ENCODE peak calls at places on chromosomes 5 and 9, in seven cellular contexts. N is left ventricle myocardium inferior; T is naive thymus-derived CD4-positive, alpha-beta T cell; R is stomach; H is testis; K is CD8-positive, alpha-beta memory T cell; Q is AG04450. I is an unnamed sample. For H3K9me3, the result is how much of the 10 kb centered on the place peaks cover.

GRCh38 chr9:97557606-97558095 is 56.2 kb downstream of the TMOD1 start:
- DNase-seq in N (peak), T (no peak), R (peak), H (peak), K (no peak), Q (no peak), I (peak)

GRCh38 chr5:149485655-149486615 is 65.3 kb downstream of the CSNK1A1 start:
- DNase-seq in N (peak), T (no peak), R (peak), H (no peak), K (no peak), Q (peak), I (peak)

GRCh38 chr5:181190711-181191525 is 14.1 kb downstream of the TRIM7 start:
- DNase-seq in N (peak), T (no peak), R (peak), H (peak), K (peak), Q (no peak), I (peak)

GRCh38 chr9:109817146-109817845 is 37.3 kb downstream of the PALM2AKAP2 start:
- DNase-seq in N (no peak), T (no peak), R (no peak), H (no peak), K (no peak), Q (no peak), I (no peak)

GRCh38 chr5:151671979-151672378 is 14.7 kb downstream of the SPARC start:
- DNase-seq in N (no peak), T (no peak), R (no peak), H (no peak), K (no peak), Q (no peak), I (peak)

GRCh38 chr5:154129013-154129412 is 61.5 kb upstream of the GALNT10 start:
- DNase-seq in N (no peak), T (no peak), R (no peak), H (no peak), K (no peak), Q (no peak), I (no peak)

GRCh38 chr5:157860898-157861894 is 2.3 kb upstream of the CLINT1 start:
- DNase-seq in N (no peak), T (no peak), R (no peak), H (no peak), K (no peak), Q (no peak), I (no peak)

GRCh38 chr5:84693256-84693655 is 308.6 kb upstream of the EDIL3 start:
- DNase-seq in N (no peak), T (no peak), R (no peak), H (no peak), K (no peak), Q (no peak), I (no peak)

GRCh38 chr5:149152317-149152746 is 11.0 kb downstream of the ABLIM3 start:
- DNase-seq in N (no peak), T (no peak), R (no peak), H (no peak), K (no peak), Q (no peak), I (no peak)

GRCh38 chr5:177426566-177427210 is at the start of gene GRK6:
- DNase-seq in N (peak), T (peak), R (peak), H (no peak), K (peak), Q (no peak), I (peak)

GRCh38 chr5:175696139-175696854 is 38.4 kb downstream of the HRH2 start:
- DNase-seq in N (peak), T (peak), R (peak), H (peak), K (peak), Q (no peak), I (peak)

GRCh38 chr9:136554870-136555269 is 9.0 kb upstream of the NOTCH1 start:
- DNase-seq in N (no peak), T (no peak), R (no peak), H (no peak), K (no peak), Q (no peak), I (no peak)

GRCh38 chr9:85421641-85422040 is 320.1 kb downstream of the AGTPBP1 start:
- DNase-seq in N (no peak), T (no peak), R (no peak), H (no peak), K (no peak), Q (no peak), I (no peak)

GRCh38 chr5:126848253-126848652 is 71.3 kb downstream of the LMNB1 start:
- DNase-seq in N (no peak), T (no peak), R (no peak), H (no peak), K (no peak), Q (no peak), I (no peak)

GRCh38 chr5:126846756-126847155 is 69.8 kb downstream of the LMNB1 start:
- DNase-seq in N (no peak), T (no peak), R (no peak), H (no peak), K (no peak), Q (no peak), I (no peak)

GRCh38 chr5:126847318-126848221 is 70.6 kb downstream of the LMNB1 start:
- DNase-seq in N (no peak), T (no peak), R (no peak), H (peak), K (no peak), Q (no peak), I (no peak)

GRCh38 chr5:126849101-126849678 is 72.3 kb downstream of the LMNB1 start:
- DNase-seq in N (no peak), T (no peak), R (no peak), H (peak), K (no peak), Q (no peak), I (no peak)

DNA sequence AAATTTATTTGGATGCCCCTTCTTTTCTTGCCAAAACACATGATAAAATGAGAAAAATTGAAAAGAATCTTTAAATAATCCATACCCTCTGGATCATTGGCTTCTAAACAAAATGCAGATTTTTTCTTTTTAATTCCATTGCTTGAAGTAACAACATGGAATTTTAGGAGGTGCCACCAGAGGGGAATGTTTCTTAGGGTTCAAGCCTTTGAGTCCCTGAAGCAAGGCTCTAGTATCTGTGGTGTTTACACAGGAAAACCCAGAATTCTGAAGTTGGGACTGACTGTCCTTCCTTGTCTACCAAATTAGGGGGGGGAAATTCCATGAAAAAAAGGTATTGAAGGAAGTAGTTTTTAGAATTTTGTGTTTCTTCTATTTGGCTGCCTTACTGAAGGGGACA is 69.4 kb downstream of the LMNB1 start:
- DNase-seq in N (no peak), T (no peak), R (no peak), H (no peak), K (no peak), Q (no peak), I (no peak)
- H3K9me3 ChIP-seq in N (under half), T (under half), R (under half), H (under half), K (under half), Q (under half), I (under half)

DNA sequence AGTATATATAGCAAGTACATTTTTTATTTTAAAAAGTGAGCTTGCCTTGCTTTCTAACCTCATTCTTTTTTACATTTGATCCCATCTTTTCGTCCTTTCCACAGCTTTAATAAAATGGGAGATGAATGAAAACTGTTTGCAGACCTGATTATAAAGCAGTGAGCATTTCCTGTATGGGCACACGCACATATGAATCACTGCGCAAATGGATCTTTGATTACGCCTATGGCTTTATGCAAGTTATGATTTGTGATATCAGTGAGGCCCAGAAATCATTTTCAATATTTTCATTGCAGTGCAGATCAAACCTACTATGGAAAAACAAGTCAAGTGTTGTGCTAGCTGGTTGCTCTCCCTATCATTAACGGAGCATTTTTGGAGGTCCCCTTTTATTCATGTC is 1073.0 kb downstream of the MAT2B start:
- DNase-seq in N (no peak), T (no peak), R (no peak), H (no peak), K (no peak), Q (no peak), I (no peak)
- H3K4me3 ChIP-seq in N (no peak), T (no peak), R (no peak), H (no peak), K (no peak), Q (no peak), I (no peak)

GRCh38 chr9:114180701-114181582 is 25.6 kb downstream of the COL27A1 start:
- DNase-seq in N (peak), T (no peak), R (no peak), H (peak), K (no peak), Q (no peak), I (no peak)
- H3K27ac ChIP-seq in N (peak), T (no peak), R (peak), H (no peak), K (no peak), Q (peak), I (peak)

GRCh38 chr9:81431662-81432061 is 257.7 kb downstream of the TLE1 start:
- DNase-seq in N (no peak), T (no peak), R (no peak), H (no peak), K (no peak), Q (peak), I (no peak)

GRCh38 chr9:81427870-81428269 is 261.5 kb downstream of the TLE1 start:
- DNase-seq in N (no peak), T (no peak), R (no peak), H (no peak), K (no peak), Q (no peak), I (no peak)

GRCh38 chr9:81430727-81431126 is 258.6 kb downstream of the TLE1 start:
- DNase-seq in N (no peak), T (no peak), R (no peak), H (no peak), K (no peak), Q (no peak), I (no peak)
- H3K9me3 ChIP-seq in N (under half), T (under half), R (under half), H (under half), K (under half), Q (under half), I (under half)

DNA sequence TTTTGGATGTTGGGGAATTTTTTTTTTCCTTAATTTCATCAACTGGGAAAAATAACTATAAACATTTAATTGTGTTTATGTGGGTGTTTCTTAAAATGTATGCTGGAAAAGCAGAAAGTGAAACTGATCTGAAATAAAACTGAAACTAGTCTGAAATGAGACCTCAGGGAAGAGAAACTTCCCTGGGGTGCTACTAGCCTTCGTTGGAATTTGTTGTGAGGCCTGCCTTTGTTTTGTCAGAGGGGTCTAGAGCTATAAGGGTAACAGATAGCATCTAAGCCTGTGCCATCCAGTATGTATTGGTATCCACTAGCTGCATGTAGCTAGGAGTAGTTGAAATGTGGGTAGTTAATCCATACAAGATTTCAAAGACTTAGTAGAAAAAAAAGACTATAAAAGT is 10.4 kb downstream of the ZNF618 start:
- DNase-seq in N (no peak), T (no peak), R (no peak), H (no peak), K (no peak), Q (no peak), I (no peak)
- H3K4me3 ChIP-seq in N (peak), T (peak), R (peak), H (no peak), K (peak), Q (peak), I (peak)

GRCh38 chr9:127950513-127951210 is 13.0 kb upstream of the DPM2 start:
- DNase-seq in N (peak), T (no peak), R (no peak), H (peak), K (no peak), Q (no peak), I (peak)
- H3K27ac ChIP-seq in N (peak), T (peak), R (peak), H (peak), K (no peak), Q (peak), I (peak)

DNA sequence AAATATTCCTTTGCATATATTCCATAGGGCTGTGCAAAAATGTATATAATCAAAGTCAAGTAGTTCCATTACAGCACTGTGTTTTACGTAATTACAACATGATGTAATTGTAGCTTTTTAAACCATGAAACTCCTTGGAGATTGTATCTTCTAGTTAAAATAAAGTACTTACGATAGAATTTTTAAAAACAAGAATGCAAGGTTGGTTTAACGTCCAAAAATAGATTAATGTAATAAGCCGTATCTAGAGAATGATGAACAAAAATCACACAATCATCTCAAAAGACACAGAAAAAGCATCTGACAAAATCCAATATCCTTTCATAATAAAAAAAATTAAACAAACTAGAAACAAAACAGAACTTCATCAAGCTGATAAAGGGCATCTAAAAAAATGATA is 86.2 kb downstream of the DENND1A start:
- DNase-seq in N (no peak), T (no peak), R (no peak), H (no peak), K (no peak), Q (no peak), I (no peak)
- H3K9me3 ChIP-seq in N (half or more), T (under half), R (under half), H (under half), K (under half), Q (under half), I (under half)

GRCh38 chr9:12908910-12909309 is 134.1 kb downstream of the LURAP1L start:
- DNase-seq in N (no peak), T (no peak), R (no peak), H (no peak), K (no peak), Q (no peak), I (no peak)

GRCh38 chr9:12904261-12905000 is 129.6 kb downstream of the LURAP1L start:
- DNase-seq in N (no peak), T (no peak), R (no peak), H (no peak), K (no peak), Q (no peak), I (no peak)

GRCh38 chr9:12903316-12903715 is 128.5 kb downstream of the LURAP1L start:
- DNase-seq in N (no peak), T (no peak), R (no peak), H (no peak), K (no peak), Q (no peak), I (no peak)

DNA sequence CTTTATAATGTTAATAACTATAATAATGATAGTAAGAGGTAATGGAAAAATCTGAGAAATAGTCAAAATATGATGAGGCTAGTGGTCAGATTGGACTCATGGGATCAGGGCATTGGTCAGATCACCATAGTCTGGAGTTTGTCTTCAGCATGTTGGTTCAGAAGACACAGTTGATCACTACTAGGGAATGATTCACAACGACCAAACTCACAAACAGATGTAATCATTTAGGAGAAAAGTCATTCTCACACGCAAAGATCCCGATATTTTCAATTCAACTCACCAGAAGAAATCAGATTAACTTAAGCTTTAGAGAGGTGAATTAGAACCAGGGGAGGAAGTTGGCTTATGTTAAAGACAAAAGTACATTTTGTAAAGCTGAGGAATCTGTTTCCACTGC is 131.8 kb downstream of the LURAP1L start:
- DNase-seq in N (no peak), T (no peak), R (no peak), H (no peak), K (no peak), Q (no peak), I (no peak)
- H3K4me3 ChIP-seq in N (no peak), T (no peak), R (no peak), H (no peak), K (no peak), Q (no peak), I (no peak)

DNA sequence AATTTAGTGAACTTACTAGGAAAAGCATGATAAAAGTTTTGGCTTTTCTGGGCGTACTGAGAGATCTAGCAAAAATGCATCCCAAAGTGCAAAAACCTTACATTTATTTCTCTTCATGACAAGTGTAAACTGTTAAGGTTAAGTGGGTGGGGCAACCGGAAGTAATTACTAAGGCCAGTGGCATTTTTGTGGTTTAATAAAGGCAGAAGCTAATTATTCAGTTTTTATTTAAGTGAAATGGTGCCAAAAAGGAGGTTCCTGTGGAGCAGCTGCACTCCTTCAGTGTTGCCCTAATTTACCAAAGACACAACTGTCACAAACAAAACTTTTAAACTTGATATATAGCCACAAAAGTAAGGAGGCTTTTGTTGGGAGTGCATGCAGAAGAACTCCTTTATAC is 81.6 kb downstream of the NDUFS4 start:
- DNase-seq in N (no peak), T (no peak), R (no peak), H (no peak), K (no peak), Q (no peak), I (no peak)
- H3K27ac ChIP-seq in N (no peak), T (no peak), R (no peak), H (no peak), K (no peak), Q (no peak), I (no peak)

GRCh38 chr5:62041364-62041763 is 264.6 kb upstream of the KIF2A start:
- DNase-seq in N (no peak), T (no peak), R (no peak), H (no peak), K (no peak), Q (no peak), I (no peak)
- H3K9me3 ChIP-seq in N (under half), T (under half), R (under half), H (under half), K (under half), Q (under half), I (under half)